ENCODE peak calls at places on chromosomes 7 and 10, in six cellular contexts. A is heart right ventricle; T is activated CD4-positive, alpha-beta T cell treated with anti-CD3 and anti-CD28 coated beads for 36 hours; M is NCI-H2081; Y is posterior vena cava; G is activated T-cell treated with anti-CD3 and anti-CD28 coated beads for 24 hours. C is an unnamed sample.

GRCh38 chr7:151806204-151806603 is 70.7 kb downstream of the PRKAG2 start:
- DNase-seq in A (no peak), T (no peak), M (no peak), Y (peak; percentile 37), G (no peak), C (no peak)

GRCh38 chr7:43647314-43647691 is 64.4 kb downstream of the STK17A start:
- DNase-seq in A (no peak), T (no peak), M (no peak), Y (no peak), G (no peak), C (no peak)

GRCh38 chr7:151404216-151405011 is 5.4 kb downstream of the WDR86 start:
- DNase-seq in A (no peak), T (no peak), M (no peak), Y (no peak), G (no peak), C (no peak)

GRCh38 chr10:101782811-101783735 is at the start of gene NPM3:
- DNase-seq in A (peak; percentile 85), T (peak; percentile 94), M (peak; percentile 55), Y (peak; percentile 95), G (peak; percentile 86), C (peak; percentile 4)

GRCh38 chr7:93823621-93824020 is 66.9 kb downstream of the TFPI2 start:
- DNase-seq in A (no peak), T (no peak), M (no peak), Y (no peak), G (no peak), C (no peak)

GRCh38 chr7:1898628-1899185 is 228.6 kb downstream of the ELFN1 start:
- DNase-seq in A (no peak), T (no peak), M (no peak), Y (no peak), G (no peak), C (no peak)

GRCh38 chr10:99527526-99528255 is 5.1 kb upstream of the NKX2-3 start:
- DNase-seq in A (no peak), T (no peak), M (no peak), Y (no peak), G (no peak), C (no peak)

GRCh38 chr10:59991661-59992060 is 85.3 kb upstream of the CCDC6 start:
- DNase-seq in A (no peak), T (no peak), M (no peak), Y (no peak), G (no peak), C (peak; percentile 69)

GRCh38 chr10:118551535-118552100 is 43.8 kb downstream of the PRLHR start:
- DNase-seq in A (no peak), T (no peak), M (no peak), Y (no peak), G (no peak), C (no peak)

GRCh38 chr7:100397336-100398081 is 24.2 kb downstream of the PILRA start:
- DNase-seq in A (no peak), T (no peak), M (no peak), Y (no peak), G (no peak), C (no peak)